ENCODE peak calls at places on chromosome 21, in four cellular contexts. D is BE2C, P is psoas muscle, S is anterior cingulate cortex. Q is an unnamed sample.

GRCh38 chr21:37532868-37533780 is 166.6 kb downstream of the DYRK1A start:
- DNase-seq in D (peak; percentile 38), P (no peak), S (no peak), Q (no peak)

GRCh38 chr21:15264084-15264483 is 199.3 kb upstream of the NRIP1 start:
- DNase-seq in D (no peak), P (no peak), S (no peak), Q (no peak)

GRCh38 chr21:36839735-36840134 is 126.7 kb downstream of the HLCS start:
- DNase-seq in D (no peak), P (no peak), S (no peak), Q (no peak)

GRCh38 chr21:26982767-26983166 is 15.9 kb upstream of the ADAMTS5 start:
- DNase-seq in D (no peak), P (no peak), S (no peak), Q (peak; percentile 47)

GRCh38 chr21:36629061-36629460 is 69.9 kb upstream of the SIM2 start:
- DNase-seq in D (no peak), P (no peak), S (no peak), Q (no peak)

GRCh38 chr21:39434950-39435349 is 10.6 kb downstream of the LCA5L start:
- DNase-seq in D (no peak), P (no peak), S (no peak), Q (no peak)

GRCh38 chr21:15224346-15225086 is 159.7 kb upstream of the NRIP1 start:
- DNase-seq in D (no peak), P (no peak), S (no peak), Q (no peak)

GRCh38 chr21:36703626-36704280 is 4.8 kb downstream of the SIM2 start:
- DNase-seq in D (no peak), P (no peak), S (no peak), Q (no peak)

GRCh38 chr21:41506526-41507520 is 1.1 kb downstream of the TMPRSS2 start:
- DNase-seq in D (no peak), P (no peak), S (no peak), Q (no peak)

GRCh38 chr21:45643021-45643980 is at the start of gene PCBP3:
- DNase-seq in D (peak; percentile 100), P (peak; percentile 90), S (peak; percentile 96), Q (peak; percentile 88)

GRCh38 chr21:46572850-46573249 is 32.0 kb downstream of the S100B start:
- DNase-seq in D (no peak), P (no peak), S (no peak), Q (no peak)

GRCh38 chr21:17794631-17795030 is 24.5 kb downstream of the C21orf91 start:
- DNase-seq in D (no peak), P (no peak), S (no peak), Q (no peak)

GRCh38 chr21:32494946-32495703 is 82.6 kb downstream of the EVA1C start:
- DNase-seq in D (no peak), P (no peak), S (no peak), Q (peak; percentile 52)

GRCh38 chr21:41726970-41727783 is 39.7 kb downstream of the RIPK4 start:
- DNase-seq in D (no peak), P (peak; percentile 88), S (no peak), Q (peak; percentile 42)

GRCh38 chr21:22063140-22063539 is 1064.9 kb downstream of the NCAM2 start:
- DNase-seq in D (no peak), P (no peak), S (no peak), Q (no peak)

GRCh38 chr21:44556879-44557278 is 1.7 kb downstream of the KRTAP10-3 start:
- DNase-seq in D (no peak), P (no peak), S (no peak), Q (no peak)

GRCh38 chr21:41207401-41208388 is 39.7 kb downstream of the BACE2 start:
- DNase-seq in D (no peak), P (peak; percentile 70), S (no peak), Q (peak; percentile 34)

GRCh38 chr21:35084869-35085268 is 35.8 kb upstream of the RUNX1 start:
- DNase-seq in D (no peak), P (no peak), S (no peak), Q (no peak)

GRCh38 chr21:25350056-25350455 is 257.2 kb downstream of the MRPL39 start:
- DNase-seq in D (peak; percentile 70), P (no peak), S (no peak), Q (no peak)

GRCh38 chr21:44874240-44874496 is 678 bp upstream of the PTTG1IP start:
- DNase-seq in D (no peak), P (no peak), S (no peak), Q (no peak)

GRCh38 chr21:46084709-46085108 is 13.2 kb upstream of the COL6A2 start:
- DNase-seq in D (no peak), P (peak; percentile 45), S (no peak), Q (peak; percentile 14)

GRCh38 chr21:16239659-16240265 is 510.0 kb downstream of the USP25 start:
- DNase-seq in D (no peak), P (peak; percentile 51), S (no peak), Q (no peak)

GRCh38 chr21:16169102-16169511 is 439.3 kb downstream of the USP25 start:
- DNase-seq in D (no peak), P (no peak), S (no peak), Q (no peak)

GRCh38 chr21:31447477-31447876 is 103.4 kb upstream of the TIAM1 start:
- DNase-seq in D (no peak), P (no peak), S (no peak), Q (peak; percentile 29)

GRCh38 chr21:25500598-25500997 is 106.7 kb downstream of the MRPL39 start:
- DNase-seq in D (no peak), P (no peak), S (no peak), Q (no peak)

GRCh38 chr21:31696424-31696823 is 35.5 kb downstream of the SCAF4 start:
- DNase-seq in D (no peak), P (no peak), S (no peak), Q (no peak)

GRCh38 chr21:42744520-42745445 is 91.4 kb downstream of the PDE9A start:
- DNase-seq in D (no peak), P (no peak), S (no peak), Q (no peak)

GRCh38 chr21:35189077-35189863 is 140.2 kb upstream of the RUNX1 start:
- DNase-seq in D (no peak), P (no peak), S (no peak), Q (peak; percentile 65)

GRCh38 chr21:34936874-34937563 is 112.1 kb downstream of the RUNX1 start:
- DNase-seq in D (no peak), P (no peak), S (no peak), Q (no peak)

GRCh38 chr21:39022901-39023693 is 160.2 kb downstream of the PSMG1 start:
- DNase-seq in D (no peak), P (peak; percentile 73), S (no peak), Q (peak; percentile 59)

GRCh38 chr21:45312296-45312695 is 24.6 kb upstream of the POFUT2 start:
- DNase-seq in D (no peak), P (no peak), S (no peak), Q (no peak)

GRCh38 chr21:16418663-16419062 is 688.9 kb downstream of the USP25 start:
- DNase-seq in D (no peak), P (no peak), S (no peak), Q (no peak)

GRCh38 chr21:22961248-22961647 is 1963.0 kb downstream of the NCAM2 start:
- DNase-seq in D (no peak), P (no peak), S (no peak), Q (no peak)